ENCODE peak calls at places on chromosomes 7 and 10, in six cellular contexts. K is choroid plexus epithelial cell, A is stomach, O is dorsolateral prefrontal cortex, D is lower lobe of right lung, B is mammary epithelial cell. J is an unnamed sample.
A peak's percentile ranks its signal among the peaks of the same experiment; 100 is the strongest.

GRCh38 chr7:130290745-130291144 is 2.2 kb upstream of the CPA4 start:
- DNase-seq in B (peak; percentile 92), D (no peak), A (no peak), K (peak; percentile 75), O (no peak), J (no peak)

GRCh38 chr7:47314728-47315601 is 266.9 kb downstream of the TNS3 start:
- DNase-seq in B (no peak), K (peak; percentile 71), D (no peak), O (peak; percentile 61), A (no peak), J (no peak)

GRCh38 chr10:43407148-43407575 is 1.8 kb downstream of the HNRNPF start:
- DNase-seq in O (peak; percentile 25), A (peak; percentile 66), D (peak; percentile 78), B (peak; percentile 44), K (peak; percentile 50), J (peak; percentile 89)

GRCh38 chr7:37916673-37917660 is at the start of gene SFRP4:
- DNase-seq in O (peak; percentile 46), D (peak; percentile 67), K (peak; percentile 65), A (no peak), B (peak; percentile 12), J (no peak)

GRCh38 chr10:49139000-49139865 is 5.4 kb upstream of the FAM170B start:
- DNase-seq in O (no peak), K (peak; percentile 62), D (no peak), A (no peak), B (no peak), J (peak; percentile 30)

GRCh38 chr7:15504376-15504775 is 57.4 kb downstream of the AGMO start:
- DNase-seq in A (no peak), K (peak; percentile 28), O (no peak), B (no peak), D (no peak), J (no peak)

GRCh38 chr7:149866817-149867447 is 6.8 kb upstream of the ATP6V0E2 start:
- DNase-seq in O (no peak), A (no peak), D (no peak), B (no peak), K (peak; percentile 92), J (no peak)

GRCh38 chr10:34956756-34957155 is 133.4 kb downstream of the CUL2 start:
- DNase-seq in B (no peak), O (no peak), A (no peak), K (peak; percentile 14), D (no peak), J (no peak)

GRCh38 chr7:70434376-70434775 is 697.6 kb upstream of the GALNT17 start:
- DNase-seq in K (no peak), D (no peak), A (no peak), B (no peak), O (peak; percentile 79), J (no peak)

GRCh38 chr7:70432567-70433001 is 699.4 kb upstream of the GALNT17 start:
- DNase-seq in A (no peak), K (no peak), O (peak; percentile 93), D (no peak), B (no peak), J (no peak)

GRCh38 chr7:70435634-70436033 is 696.3 kb upstream of the GALNT17 start:
- DNase-seq in A (no peak), D (no peak), O (no peak), B (no peak), K (no peak), J (no peak)

GRCh38 chr7:70434821-70435220 is 697.1 kb upstream of the GALNT17 start:
- DNase-seq in A (no peak), K (no peak), B (no peak), D (no peak), O (no peak), J (no peak)

GRCh38 chr7:70436815-70437350 is 695.1 kb upstream of the GALNT17 start:
- DNase-seq in B (no peak), K (no peak), A (no peak), D (no peak), O (no peak), J (no peak)
- TF ChIP-seq CTCF in B (no peak), K (no peak), A (no peak), D (no peak), O (no peak), J (no peak)

GRCh38 chr7:41732279-41733062 is 29.6 kb upstream of the INHBA start:
- DNase-seq in A (no peak), D (peak; percentile 51), O (no peak), B (no peak), K (peak; percentile 33), J (no peak)
- TF ChIP-seq CTCF in A (peak; percentile 21), D (peak; percentile 26), O (peak; percentile 57), B (peak; percentile 32), K (peak; percentile 41), J (peak; percentile 67)

GRCh38 chr7:157961731-157962457 is 625.1 kb downstream of the DNAJB6 start:
- DNase-seq in D (no peak), O (no peak), K (no peak), B (no peak), A (no peak), J (peak; percentile 83)
- TF ChIP-seq CTCF in D (no peak), O (no peak), K (no peak), B (no peak), A (no peak), J (no peak)

DNA sequence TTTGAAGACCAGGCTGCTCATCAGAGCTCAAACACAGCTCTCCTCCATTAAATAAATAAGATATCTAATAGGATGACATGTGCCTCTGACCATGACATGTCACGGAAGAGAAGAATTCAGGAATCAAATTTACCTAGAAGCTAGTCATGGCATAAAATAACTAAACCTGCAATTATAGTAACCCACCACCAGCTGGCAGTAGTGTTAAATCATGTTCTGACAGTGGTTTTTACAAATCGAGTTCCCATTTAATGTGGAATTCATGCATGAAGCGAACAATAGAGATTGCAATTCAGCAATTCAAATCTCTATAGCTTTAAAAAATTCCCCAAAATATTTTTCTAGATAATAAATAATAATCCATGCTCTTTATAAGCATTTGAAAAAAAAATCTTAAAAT is 74.6 kb upstream of the IKZF1 start:
- DNase-seq in B (no peak), D (no peak), K (peak; percentile 35), O (no peak), A (no peak), J (no peak)
- TF ChIP-seq CTCF in B (peak; percentile 54), D (peak; percentile 29), K (peak; percentile 47), O (no peak), A (no peak), J (peak; percentile 15)

DNA sequence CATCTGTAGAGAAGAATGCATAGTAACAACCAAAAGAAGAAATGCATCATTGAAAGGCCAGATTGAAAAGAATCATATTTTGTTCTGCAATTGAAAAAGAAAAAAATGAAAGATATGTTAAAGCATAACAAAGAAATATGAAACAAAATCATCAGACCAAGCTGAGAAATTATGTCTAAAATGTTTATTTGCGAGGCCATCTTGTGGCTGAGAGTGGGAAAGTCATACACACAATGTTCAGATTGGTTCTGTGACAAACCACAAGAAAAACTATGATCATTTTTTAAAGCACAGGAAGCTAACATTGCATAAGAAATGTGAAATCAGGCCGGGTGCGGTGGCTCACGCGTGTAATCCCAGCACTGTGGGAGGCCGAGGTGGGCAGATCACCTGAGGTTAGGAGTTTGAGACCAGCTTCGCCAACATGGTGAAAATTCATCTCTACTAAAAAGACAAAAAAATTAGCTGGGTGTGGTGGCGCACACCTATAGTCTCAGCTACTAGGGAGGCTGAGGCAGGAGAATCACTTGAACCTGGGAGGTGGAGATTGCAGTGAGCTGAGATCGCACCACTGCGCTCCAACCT is 36.6 kb downstream of the ABCB5 start:
- DNase-seq in A (no peak), K (peak; percentile 59), D (no peak), B (no peak), O (no peak), J (no peak)
- TF ChIP-seq CTCF in A (no peak), K (peak; percentile 60), D (peak; percentile 31), B (peak; percentile 43), O (peak; percentile 27), J (peak; percentile 60)

DNA sequence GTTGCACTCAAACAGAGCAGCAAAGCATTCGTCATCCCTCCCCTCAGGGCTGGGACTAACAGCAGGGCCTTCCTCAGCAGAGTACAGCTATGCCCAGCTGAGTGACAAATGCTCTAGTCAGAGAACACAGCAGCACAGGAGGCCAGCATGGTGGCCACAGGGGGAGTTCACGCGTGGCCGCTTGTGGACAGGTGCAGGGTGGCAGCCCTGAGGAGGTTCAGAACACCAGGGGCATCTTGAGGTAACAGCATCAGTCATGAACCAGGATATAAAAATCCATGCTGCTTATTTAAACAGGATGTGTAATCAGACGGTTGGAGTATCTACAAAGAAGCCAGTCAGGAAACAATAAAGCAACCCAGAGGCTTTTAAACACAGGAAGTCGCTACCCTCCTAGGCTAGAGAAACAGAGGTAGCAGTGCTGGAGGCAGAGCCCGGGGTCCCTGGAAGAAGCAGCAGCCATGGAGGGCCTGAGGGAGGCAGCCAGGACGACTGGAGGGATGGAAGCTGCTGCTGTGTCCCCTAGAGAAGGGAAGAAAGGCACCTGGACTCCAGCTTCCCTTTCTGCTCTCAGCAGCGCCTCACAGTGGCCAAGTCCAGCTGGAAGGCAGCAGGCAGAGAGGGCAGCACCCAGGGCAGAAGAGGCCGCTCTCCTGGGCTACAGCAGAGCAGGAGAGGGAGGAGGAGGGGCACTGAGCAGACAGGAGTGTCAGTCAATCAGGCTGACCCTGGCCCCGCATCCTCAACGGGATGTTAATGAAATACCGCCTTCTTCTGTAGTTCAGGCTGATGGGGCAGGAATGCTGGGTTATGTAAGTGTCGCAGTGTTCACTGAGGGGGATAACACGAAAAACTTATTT is 70.8 kb upstream of the UCN3 start:
- DNase-seq in B (peak; percentile 32), O (no peak), A (peak; percentile 76), D (peak; percentile 85), K (peak; percentile 77), J (no peak)
- TF ChIP-seq CTCF in B (peak; percentile 44), O (no peak), A (peak; percentile 29), D (peak; percentile 58), K (peak; percentile 84), J (peak; percentile 41)

GRCh38 chr10:60549686-60550085 is 160.0 kb upstream of the ANK3 start:
- DNase-seq in A (no peak), D (no peak), B (peak; percentile 38), K (peak; percentile 70), O (no peak), J (no peak)
- TF ChIP-seq CTCF in A (no peak), D (peak; percentile 20), B (peak; percentile 30), K (peak; percentile 53), O (no peak), J (peak; percentile 55)

DNA sequence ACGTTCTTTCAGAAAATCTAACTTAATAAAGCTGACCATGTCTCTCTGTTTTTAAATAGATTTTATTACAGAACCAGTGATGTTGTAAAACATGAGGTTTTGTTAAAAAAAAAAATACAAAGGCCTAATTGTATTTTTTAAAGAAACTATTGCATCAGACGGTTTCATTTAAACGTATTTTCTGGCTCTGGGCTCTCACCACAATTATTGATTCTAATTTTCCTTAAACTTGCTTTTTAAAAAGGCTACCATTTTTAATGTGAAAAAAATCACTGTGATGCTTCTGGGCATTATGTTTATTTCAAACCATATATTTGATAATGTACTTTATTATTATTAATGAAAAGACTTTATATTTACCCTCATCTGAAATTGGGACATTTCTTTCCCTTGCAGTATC is 94.3 kb downstream of the CABCOCO1 start:
- DNase-seq in A (no peak), B (no peak), K (no peak), D (no peak), O (no peak), J (no peak)
- TF ChIP-seq CTCF in A (no peak), B (no peak), K (no peak), D (no peak), O (no peak), J (no peak)

GRCh38 chr7:140645166-140645565 is 4.6 kb upstream of the DENND2A start:
- DNase-seq in B (no peak), K (no peak), O (no peak), D (no peak), A (no peak), J (no peak)
- TF ChIP-seq CTCF in B (peak; percentile 36), K (peak; percentile 53), O (no peak), D (peak; percentile 31), A (no peak), J (peak; percentile 40)